ENCODE peak calls at places on chromosomes 4 and X, in nine cellular contexts. N, H, F, Q, X, C, E, U and B are unnamed samples.

GRCh38 chrX:72255445-72255844 is 16.6 kb upstream of the ERCC6L start:
- DNase-seq in N (no peak), H (no peak), F (no peak), Q (peak), X (no peak), C (no peak), E (no peak), U (no peak), B (no peak)

GRCh38 chrX:26071618-26072017 is 66.5 kb upstream of the MAGEB18 start:
- DNase-seq in N (no peak), H (no peak), F (no peak), Q (no peak), X (no peak), C (no peak), E (no peak), U (no peak), B (no peak)

GRCh38 chr4:17385403-17385802 is 126.5 kb downstream of the QDPR start:
- DNase-seq in N (no peak), H (no peak), F (no peak), Q (no peak), X (no peak), C (no peak), E (peak), U (peak), B (no peak)

GRCh38 chrX:130933358-130933757 is 30.3 kb upstream of the ENOX2 start:
- DNase-seq in N (no peak), H (no peak), F (no peak), Q (no peak), X (no peak), C (no peak), E (no peak), U (no peak), B (no peak)

GRCh38 chr4:56240554-56241190 is 146.6 kb downstream of the AASDH start:
- DNase-seq in N (no peak), H (no peak), F (no peak), Q (peak), X (no peak), C (no peak), E (no peak), U (no peak), B (no peak)

GRCh38 chr4:74364649-74365491 is at the start of gene EREG:
- DNase-seq in N (no peak), H (peak), F (no peak), Q (peak), X (peak), C (peak), E (peak), U (peak), B (no peak)

GRCh38 chr4:175412161-175412560 is 399.9 kb downstream of the GPM6A start:
- DNase-seq in N (no peak), H (no peak), F (no peak), Q (no peak), X (no peak), C (no peak), E (peak), U (no peak), B (no peak)

GRCh38 chr4:1192493-1193205 is 20.3 kb upstream of the SPON2 start:
- DNase-seq in N (peak), H (no peak), F (no peak), Q (peak), X (peak), C (peak), E (no peak), U (no peak), B (peak)

GRCh38 chr4:85970535-85970934 is 389.3 kb downstream of the MAPK10 start:
- DNase-seq in N (no peak), H (no peak), F (no peak), Q (no peak), X (no peak), C (no peak), E (no peak), U (no peak), B (no peak)

GRCh38 chrX:40832723-40833122 is 97.4 kb upstream of the MED14 start:
- DNase-seq in N (no peak), H (no peak), F (no peak), Q (no peak), X (no peak), C (no peak), E (no peak), U (no peak), B (no peak)

GRCh38 chrX:69361286-69361926 is 142.7 kb upstream of the NALF2 start:
- DNase-seq in N (no peak), H (no peak), F (no peak), Q (no peak), X (no peak), C (no peak), E (peak), U (peak), B (no peak)

GRCh38 chr4:7503597-7503996 is 68.9 kb upstream of the PSAPL1 start:
- DNase-seq in N (no peak), H (no peak), F (no peak), Q (no peak), X (no peak), C (no peak), E (no peak), U (no peak), B (no peak)

GRCh38 chrX:136671006-136671610 is 23.1 kb downstream of the CD40LG start:
- DNase-seq in N (no peak), H (no peak), F (no peak), Q (no peak), X (no peak), C (no peak), E (no peak), U (no peak), B (no peak)

GRCh38 chr4:109005523-109005922 is 242.7 kb upstream of the ETNPPL start:
- DNase-seq in N (no peak), H (no peak), F (no peak), Q (no peak), X (no peak), C (no peak), E (no peak), U (peak), B (no peak)